ENCODE peak calls at places on chromosomes 16 and 17, in six cellular contexts. D, G, J, F, M and V are unnamed samples.

GRCh38 chr16:86631441-86631840 is 53.1 kb downstream of the FOXL1 start:
- DNase-seq in D (no peak), G (no peak), J (no peak), F (no peak), M (no peak), V (no peak)

GRCh38 chr16:2874584-2875362 is 8.2 kb upstream of the FLYWCH2 start:
- DNase-seq in D (peak), G (peak), J (peak), F (peak), M (peak), V (peak)

GRCh38 chr17:77503916-77504651 is 363.3 kb downstream of the SEC14L1 start:
- DNase-seq in D (no peak), G (no peak), J (no peak), F (peak), M (no peak), V (no peak)

GRCh38 chr16:19601083-19601976 is 45.8 kb downstream of the VPS35L start:
- DNase-seq in D (peak), G (no peak), J (no peak), F (peak), M (no peak), V (no peak)

GRCh38 chr17:76740329-76741118 is 2.6 kb downstream of the MFSD11 start:
- DNase-seq in D (no peak), G (no peak), J (no peak), F (no peak), M (no peak), V (no peak)

GRCh38 chr16:53465606-53466290 is 31.5 kb downstream of the RBL2 start:
- DNase-seq in D (no peak), G (no peak), J (no peak), F (no peak), M (no peak), V (no peak)

GRCh38 chr16:26710475-26710874 is 356.3 kb upstream of the C16orf82 start:
- DNase-seq in D (no peak), G (no peak), J (no peak), F (no peak), M (no peak), V (no peak)

GRCh38 chr17:64056269-64057005 is 36.0 kb upstream of the ICAM2 start:
- DNase-seq in D (no peak), G (peak), J (peak), F (peak), M (no peak), V (no peak)

GRCh38 chr16:9885457-9885856 is 296.8 kb downstream of the GRIN2A start:
- DNase-seq in D (no peak), G (no peak), J (no peak), F (peak), M (no peak), V (no peak)

GRCh38 chr16:68893710-68894705 is 50.7 kb downstream of the TANGO6 start:
- DNase-seq in D (no peak), G (no peak), J (no peak), F (peak), M (peak), V (no peak)

GRCh38 chr16:66064811-66065530 is 301.5 kb upstream of the CDH5 start:
- DNase-seq in D (no peak), G (no peak), J (no peak), F (no peak), M (no peak), V (no peak)

GRCh38 chr17:82240506-82241182 is 11.8 kb downstream of the SLC16A3 start:
- DNase-seq in D (peak), G (no peak), J (no peak), F (no peak), M (no peak), V (no peak)

GRCh38 chr17:62790554-62790953 is 17.6 kb downstream of the MARCHF10 start:
- DNase-seq in D (no peak), G (no peak), J (no peak), F (no peak), M (no peak), V (no peak)

GRCh38 chr16:14423344-14423743 is 206.7 kb downstream of the PARN start:
- DNase-seq in D (no peak), G (no peak), J (no peak), F (no peak), M (no peak), V (no peak)

GRCh38 chr17:79711715-79712305 is 18.9 kb upstream of the ENPP7 start:
- DNase-seq in D (no peak), G (peak), J (no peak), F (peak), M (no peak), V (peak)

GRCh38 chr16:14097182-14097951 is 26.2 kb downstream of the MRTFB start:
- DNase-seq in D (no peak), G (peak), J (no peak), F (no peak), M (no peak), V (peak)

GRCh38 chr16:81866820-81867440 is 87.8 kb downstream of the PLCG2 start:
- DNase-seq in D (no peak), G (peak), J (no peak), F (no peak), M (no peak), V (no peak)

GRCh38 chr17:74325743-74326379 is at the start of gene KIF19:
- DNase-seq in D (no peak), G (no peak), J (peak), F (peak), M (no peak), V (no peak)

GRCh38 chr17:2695961-2696760 is 15.4 kb downstream of the CLUH start:
- DNase-seq in D (no peak), G (no peak), J (peak), F (no peak), M (peak), V (no peak)

GRCh38 chr16:88927661-88928060 is 49.3 kb downstream of the CBFA2T3 start:
- DNase-seq in D (no peak), G (no peak), J (no peak), F (no peak), M (no peak), V (no peak)
- TF ChIP-seq POLR2AphosphoS5 in D (no peak), G (no peak), J (no peak), F (no peak), M (no peak), V (no peak)

GRCh38 chr16:63614421-63614820 is 1507.4 kb downstream of the CDH11 start:
- DNase-seq in D (no peak), G (no peak), J (no peak), F (no peak), M (no peak), V (no peak)
- TF ChIP-seq POLR2AphosphoS5 in D (no peak), G (no peak), J (no peak), F (no peak), M (no peak), V (no peak)

GRCh38 chr17:5416886-5417285 is 2.6 kb downstream of the NUP88 start:
- DNase-seq in D (no peak), G (no peak), J (no peak), F (no peak), M (no peak), V (no peak)

GRCh38 chr17:5418858-5419355 is 555 bp downstream of the NUP88 start:
- DNase-seq in D (peak), G (no peak), J (peak), F (peak), M (no peak), V (peak)

GRCh38 chr17:5419356-5419958 is at the start of gene NUP88:
- DNase-seq in D (peak), G (peak), J (peak), F (peak), M (peak), V (peak)

GRCh38 chr17:5410594-5411272 is 8.7 kb downstream of the NUP88 start:
- DNase-seq in D (no peak), G (no peak), J (no peak), F (no peak), M (no peak), V (no peak)

DNA sequence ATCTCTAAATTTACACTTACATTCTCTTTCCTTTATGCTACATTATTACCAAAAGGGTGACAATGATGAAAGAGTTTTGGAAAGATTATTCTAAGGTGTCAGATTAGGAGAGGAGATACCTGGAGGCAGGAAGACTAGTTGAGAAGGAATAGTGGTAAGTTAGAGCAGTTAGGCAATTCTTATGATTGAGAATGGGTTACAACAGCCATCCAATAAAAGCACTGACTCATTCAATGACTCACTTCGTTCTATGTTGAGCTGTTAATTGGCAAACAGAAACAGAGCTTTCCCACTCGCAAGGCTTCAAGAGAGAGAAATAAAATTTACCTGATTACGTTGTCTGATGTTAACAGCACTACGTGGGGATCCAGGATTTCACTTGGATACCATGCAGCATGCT is 5.8 kb downstream of the NUP88 start:
- DNase-seq in D (no peak), G (no peak), J (no peak), F (no peak), M (no peak), V (no peak)
- TF ChIP-seq POLR2AphosphoS5 in D (no peak), G (no peak), J (no peak), F (no peak), M (no peak), V (no peak)

DNA sequence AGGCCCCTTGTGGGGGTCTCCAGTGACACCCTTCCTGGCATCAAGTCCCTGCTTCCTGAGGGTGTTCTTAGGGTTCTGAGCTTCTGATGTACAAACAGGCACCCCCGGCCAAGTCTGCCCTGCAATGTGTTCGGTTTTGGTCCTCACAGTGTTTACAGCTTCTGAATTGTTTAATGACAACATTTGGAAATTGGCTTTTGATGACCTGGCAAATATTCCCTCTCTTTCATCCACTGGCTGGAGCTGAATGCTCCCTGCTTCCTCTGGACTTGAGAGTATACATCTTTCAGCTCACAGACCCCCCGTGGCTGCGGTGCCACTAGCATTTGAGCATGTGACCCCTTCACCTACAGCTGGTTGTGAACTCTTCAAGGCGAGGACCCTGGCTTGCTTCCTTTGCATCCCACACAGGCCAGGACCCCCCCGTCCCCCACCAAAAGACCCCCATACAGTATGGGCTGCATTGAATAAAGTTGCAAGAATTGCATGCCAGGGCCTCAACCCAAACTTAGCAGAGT is 180.8 kb downstream of the KATNIP start:
- DNase-seq in D (no peak), G (no peak), J (no peak), F (no peak), M (no peak), V (no peak)
- TF ChIP-seq POLR2AphosphoS5 in D (no peak), G (no peak), J (no peak), F (no peak), M (no peak), V (no peak)

GRCh38 chr16:4329354-4329775 is 13.5 kb downstream of the GLIS2 start:
- DNase-seq in D (no peak), G (no peak), J (no peak), F (no peak), M (no peak), V (no peak)
- TF ChIP-seq POLR2AphosphoS5 in D (no peak), G (no peak), J (no peak), F (no peak), M (no peak), V (no peak)

GRCh38 chr16:84563776-84564420 is 54.0 kb downstream of the COTL1 start:
- DNase-seq in D (no peak), G (no peak), J (no peak), F (no peak), M (no peak), V (no peak)

GRCh38 chr16:84562174-84562815 is 55.6 kb downstream of the COTL1 start:
- DNase-seq in D (peak), G (no peak), J (peak), F (no peak), M (no peak), V (no peak)

GRCh38 chr16:84561291-84561690 is 56.6 kb downstream of the COTL1 start:
- DNase-seq in D (no peak), G (no peak), J (no peak), F (peak), M (no peak), V (no peak)

GRCh38 chr16:84565669-84566495 is 52.0 kb downstream of the COTL1 start:
- DNase-seq in D (no peak), G (no peak), J (no peak), F (no peak), M (no peak), V (no peak)

DNA sequence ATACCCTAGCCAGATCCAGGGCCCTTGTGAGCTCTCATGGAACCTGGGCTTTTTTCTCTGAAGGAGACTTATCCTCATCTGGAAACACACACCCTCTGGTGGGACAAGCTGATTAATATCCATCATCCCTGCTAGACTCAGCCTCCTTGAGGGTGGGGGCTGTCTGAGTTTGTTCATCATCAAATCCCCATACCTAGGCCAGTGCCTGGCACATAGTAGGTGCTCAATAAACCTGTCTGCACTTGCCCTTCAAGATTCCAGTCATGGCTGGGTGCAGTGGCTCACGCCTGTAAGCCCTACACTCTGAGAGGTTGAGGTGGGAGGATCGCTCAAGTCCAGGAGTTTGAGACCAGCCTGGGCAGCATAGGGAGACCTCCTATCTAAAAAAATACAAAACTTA is 54.6 kb downstream of the COTL1 start:
- DNase-seq in D (no peak), G (no peak), J (no peak), F (no peak), M (no peak), V (no peak)
- TF ChIP-seq POLR2AphosphoS5 in D (no peak), G (no peak), J (no peak), F (no peak), M (no peak), V (no peak)

GRCh38 chr17:73320601-73321264 is 8.9 kb upstream of the CDC42EP4 start:
- DNase-seq in D (no peak), G (no peak), J (no peak), F (no peak), M (peak), V (no peak)

GRCh38 chr17:73324711-73325526 is 13.1 kb upstream of the CDC42EP4 start:
- DNase-seq in D (no peak), G (no peak), J (no peak), F (peak), M (peak), V (no peak)

GRCh38 chr17:73331060-73331459 is 19.3 kb upstream of the CDC42EP4 start:
- DNase-seq in D (no peak), G (no peak), J (no peak), F (no peak), M (no peak), V (no peak)

GRCh38 chr17:73323622-73324455 is 12.0 kb upstream of the CDC42EP4 start:
- DNase-seq in D (no peak), G (no peak), J (no peak), F (no peak), M (peak), V (no peak)

GRCh38 chr17:73325527-73325842 is 13.7 kb upstream of the CDC42EP4 start:
- DNase-seq in D (peak), G (peak), J (no peak), F (peak), M (peak), V (no peak)
- TF ChIP-seq POLR2AphosphoS5 in D (no peak), G (peak), J (no peak), F (no peak), M (no peak), V (peak)

GRCh38 chr17:78673395-78673794 is 96.2 kb upstream of the DNAH17 start:
- DNase-seq in D (no peak), G (no peak), J (no peak), F (no peak), M (no peak), V (no peak)
- TF ChIP-seq POLR2AphosphoS5 in D (no peak), G (no peak), J (no peak), F (no peak), M (no peak), V (no peak)

DNA sequence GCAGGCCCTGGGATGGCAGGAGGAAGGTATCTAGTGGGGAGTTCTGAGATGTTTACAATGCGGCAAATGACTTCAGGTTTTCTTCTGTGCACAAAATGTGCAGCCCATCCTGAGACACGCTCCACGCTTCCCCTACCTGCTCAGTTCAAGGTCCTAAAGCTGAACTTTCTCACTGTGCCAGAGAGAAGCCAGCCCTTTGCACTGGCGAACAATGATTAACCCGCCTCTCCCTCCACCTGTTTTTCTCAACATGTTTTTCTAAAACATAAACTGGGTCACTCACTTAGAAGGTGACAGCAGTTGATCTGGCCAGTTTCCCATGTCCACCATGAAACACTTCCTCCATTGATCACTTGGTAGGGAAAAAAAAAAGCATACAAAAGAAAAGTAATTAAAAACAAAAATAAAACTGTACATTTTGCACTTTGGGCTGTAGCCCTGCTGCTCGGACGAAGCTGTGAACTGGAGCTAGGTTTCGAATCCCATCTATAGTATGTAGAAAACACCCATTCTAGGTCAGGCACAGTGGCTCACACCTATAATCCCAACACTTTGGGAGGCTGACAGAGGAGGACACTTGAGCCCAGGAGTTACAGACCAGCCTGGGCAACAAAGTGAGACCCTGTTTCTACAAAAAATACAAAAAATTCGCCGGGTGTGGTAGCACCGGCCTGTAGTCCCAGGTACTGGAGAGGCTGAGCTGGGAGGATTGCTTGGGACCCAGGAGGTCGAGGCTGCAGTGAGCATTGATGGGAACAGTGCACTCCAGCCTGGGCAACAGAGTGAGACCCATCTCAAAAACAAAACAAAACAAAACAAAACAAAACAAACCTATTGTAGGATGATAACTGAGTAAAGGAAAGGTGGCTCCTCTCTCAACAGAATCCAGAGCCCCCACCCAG is 6.1 kb upstream of the G6PC1 start:
- DNase-seq in D (no peak), G (no peak), J (no peak), F (no peak), M (no peak), V (no peak)
- TF ChIP-seq POLR2AphosphoS5 in D (no peak), G (no peak), J (no peak), F (no peak), M (no peak), V (no peak)